ENCODE peak calls at places on chromosomes 7 and 10, in seven cellular contexts. K is small intestine, A is endodermal cell, H is H9, S is DND-41, O is esophagus squamous epithelium, T is cardiac muscle cell. F is an unnamed sample.

GRCh38 chr10:3538850-3539531 is 246.0 kb downstream of the KLF6 start:
- DNase-seq in S (no peak), T (peak), H (no peak), A (peak), O (no peak), K (no peak), F (peak)

GRCh38 chr7:132249591-132249971 is 326.7 kb downstream of the PLXNA4 start:
- DNase-seq in A (peak), S (no peak), O (no peak), T (peak), H (peak), K (peak), F (peak)

GRCh38 chr7:93835684-93836083 is 54.9 kb downstream of the TFPI2 start:
- DNase-seq in A (no peak), K (no peak), T (peak), H (no peak), O (no peak), S (no peak), F (no peak)

GRCh38 chr7:39592586-39592985 is 26.4 kb downstream of the YAE1 start:
- DNase-seq in T (peak), H (no peak), O (no peak), A (no peak), S (no peak), K (no peak), F (no peak)

GRCh38 chr7:106246941-106247826 is 37.6 kb downstream of the NAMPT start:
- DNase-seq in T (no peak), A (no peak), O (no peak), K (no peak), S (no peak), H (no peak), F (no peak)

GRCh38 chr10:78433722-78434535 is 400.3 kb downstream of the RPS24 start:
- DNase-seq in H (no peak), K (no peak), T (no peak), O (no peak), A (peak), S (no peak), F (no peak)

GRCh38 chr7:11557627-11558026 is 274.4 kb downstream of the THSD7A start:
- DNase-seq in O (no peak), T (peak), K (peak), H (peak), S (no peak), A (peak), F (peak)

GRCh38 chr7:52656098-52656497 is 379.3 kb upstream of the POM121L12 start:
- DNase-seq in K (no peak), O (no peak), H (no peak), T (no peak), S (no peak), A (no peak), F (no peak)

GRCh38 chr7:128166603-128167315 is 74.3 kb upstream of the LEP start:
- DNase-seq in T (peak), H (peak), O (no peak), K (no peak), S (no peak), A (peak), F (peak)

GRCh38 chr10:13820119-13820518 is 233.4 kb downstream of the PRPF18 start:
- DNase-seq in K (no peak), O (no peak), S (no peak), H (no peak), T (no peak), A (no peak), F (no peak)
- H3K27ac ChIP-seq in K (no peak), O (no peak), S (no peak), H (no peak), T (no peak), A (peak), F (no peak)

GRCh38 chr10:104762793-104763192 is 121.7 kb downstream of the SORCS3 start:
- DNase-seq in K (no peak), H (no peak), O (no peak), S (no peak), A (no peak), T (no peak), F (no peak)
- H3K27ac ChIP-seq in K (no peak), H (no peak), O (no peak), S (no peak), A (no peak), T (no peak), F (no peak)

GRCh38 chr10:103682042-103682441 is 173.3 kb downstream of the SH3PXD2A start:
- DNase-seq in T (no peak), H (no peak), K (no peak), O (no peak), A (no peak), S (no peak), F (no peak)
- H3K27ac ChIP-seq in T (no peak), H (no peak), K (no peak), O (peak), A (no peak), S (no peak), F (no peak)

DNA sequence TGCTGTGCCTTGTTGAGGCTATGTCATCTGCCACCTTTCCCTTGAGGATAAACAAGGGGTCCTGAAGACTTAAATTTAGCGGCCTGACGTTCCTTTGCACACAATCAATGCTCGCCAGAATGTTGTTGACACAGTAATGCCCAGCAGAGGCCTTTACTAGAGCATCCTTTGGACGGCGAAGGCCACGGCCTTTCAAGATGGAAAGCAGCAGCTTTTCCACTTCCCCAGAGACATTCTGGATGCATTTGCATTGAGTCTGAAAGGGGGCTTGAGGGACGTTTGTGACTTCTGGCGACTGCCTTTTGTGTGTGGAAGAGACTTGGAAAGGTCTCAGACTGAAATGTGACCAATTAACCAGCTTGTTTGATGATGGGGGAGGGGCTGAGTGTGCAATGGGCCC is 52.5 kb downstream of the VWA2 start:
- DNase-seq in A (no peak), K (no peak), O (no peak), H (no peak), S (no peak), T (no peak), F (no peak)
- H3K27ac ChIP-seq in A (no peak), K (no peak), O (no peak), H (no peak), S (no peak), T (no peak), F (no peak)

GRCh38 chr10:71548494-71548846 is 151.8 kb downstream of the CDH23 start:
- DNase-seq in T (peak), A (peak), S (peak), H (no peak), K (peak), O (no peak), F (peak)
- H3K27ac ChIP-seq in T (peak), A (peak), S (no peak), H (no peak), K (no peak), O (peak), F (no peak)

DNA sequence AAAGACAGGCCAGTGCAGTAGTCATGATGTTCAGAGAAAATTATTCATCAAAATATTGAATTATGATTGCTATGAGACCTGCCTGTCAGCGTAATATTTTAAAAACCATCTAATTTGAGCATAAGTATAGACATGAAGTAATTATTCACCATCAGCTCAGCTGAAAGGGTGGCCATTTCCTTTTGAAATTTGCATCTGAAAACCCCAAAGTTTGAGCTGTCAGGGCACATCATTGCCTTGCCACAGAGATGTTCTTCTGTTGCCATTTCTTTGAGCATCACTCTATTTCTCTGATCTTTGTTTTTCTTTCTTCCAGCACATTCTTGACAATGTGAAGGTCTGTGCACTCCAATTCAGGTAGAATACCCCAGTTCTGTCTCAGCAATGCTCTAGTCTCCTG is 147.5 kb upstream of the RHOBTB1 start:
- DNase-seq in K (no peak), T (no peak), A (no peak), S (no peak), H (no peak), O (no peak), F (no peak)
- H3K27ac ChIP-seq in K (no peak), T (no peak), A (no peak), S (no peak), H (no peak), O (no peak), F (no peak)

DNA sequence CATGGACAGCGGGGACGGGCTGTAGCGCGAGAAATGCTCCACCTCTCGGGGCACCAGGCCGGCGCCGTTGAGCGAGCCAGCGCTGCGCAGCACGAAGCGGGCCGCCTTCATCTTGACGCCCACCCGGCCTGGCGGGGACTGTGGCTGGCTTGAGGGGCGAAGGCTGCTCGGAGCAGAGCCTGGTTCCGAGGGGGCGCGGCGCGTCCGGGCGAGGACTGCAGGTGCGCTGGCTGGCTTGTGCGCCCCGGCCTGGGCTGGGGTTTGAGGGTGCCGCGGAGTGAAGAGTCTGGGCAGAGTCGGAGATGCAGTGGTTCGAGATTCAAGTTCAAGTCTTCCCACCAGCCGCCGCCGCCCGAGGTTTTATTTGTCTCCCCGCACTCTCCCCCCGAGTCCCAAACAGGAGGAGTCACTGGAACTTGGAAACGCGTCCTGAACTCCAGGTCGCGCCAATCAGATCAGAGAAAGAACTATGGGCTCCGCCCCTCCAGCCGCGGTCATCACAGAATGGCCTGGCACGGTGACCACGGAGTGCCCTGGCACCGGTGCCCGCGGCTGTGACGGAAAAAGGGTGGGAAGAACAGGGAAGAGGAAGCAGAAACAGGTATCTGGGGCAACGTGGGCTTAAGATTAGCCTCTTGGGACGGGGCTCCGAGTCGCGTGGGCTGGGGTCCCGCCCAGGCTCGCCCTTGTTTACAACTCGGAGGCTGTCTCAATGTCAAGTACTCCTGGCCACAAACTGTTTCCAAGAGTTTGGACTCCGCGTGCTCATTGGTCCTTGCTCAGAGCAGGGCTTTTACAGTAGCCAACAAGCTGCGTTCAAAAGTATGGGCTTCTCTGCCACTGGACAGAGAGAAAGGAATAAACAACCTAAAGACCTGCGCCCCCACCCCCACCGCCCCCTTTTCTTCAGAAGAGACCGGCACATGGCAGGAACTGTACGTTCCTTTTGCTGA is at the start of gene PDK4:
- DNase-seq in O (peak), K (peak), T (peak), A (peak), S (no peak), H (peak), F (peak)
- H3K27ac ChIP-seq in O (peak), K (peak), T (no peak), A (no peak), S (no peak), H (no peak), F (no peak)

F was measured in RWPE1.